ENCODE peak calls at places on chromosomes 16 and 17, in ten cellular contexts. One of them, this sample, is unnamed.

GRCh38 chr17:18257747-18258355 is 687 bp downstream of the FLII start:
- DNase-seq in esophagus squamous epithelium: no peak
- DNase-seq in astrocyte of the cerebellum: no peak
- DNase-seq in transverse colon: peak
- DNase-seq in BJ: no peak
- DNase-seq in OCI-LY7: peak
- DNase-seq in heart left ventricle: peak
- DNase-seq in prostate gland: peak
- DNase-seq in H1: no peak
- DNase-seq in GM12864: no peak
- DNase-seq in this sample: no peak

GRCh38 chr17:27558842-27559505 is 72.0 kb upstream of the LGALS9 start:
- DNase-seq in esophagus squamous epithelium: no peak
- DNase-seq in astrocyte of the cerebellum: no peak
- DNase-seq in transverse colon: peak
- DNase-seq in BJ: no peak
- DNase-seq in OCI-LY7: no peak
- DNase-seq in heart left ventricle: no peak
- DNase-seq in prostate gland: no peak
- DNase-seq in H1: no peak
- DNase-seq in GM12864: no peak
- DNase-seq in this sample: no peak

GRCh38 chr16:66020061-66020460 is 346.4 kb upstream of the CDH5 start:
- DNase-seq in esophagus squamous epithelium: no peak
- DNase-seq in astrocyte of the cerebellum: no peak
- DNase-seq in transverse colon: no peak
- DNase-seq in BJ: no peak
- DNase-seq in OCI-LY7: no peak
- DNase-seq in heart left ventricle: no peak
- DNase-seq in prostate gland: no peak
- DNase-seq in H1: no peak
- DNase-seq in GM12864: no peak
- DNase-seq in this sample: no peak

GRCh38 chr17:33038740-33039139 is 47.1 kb downstream of the SPACA3 start:
- DNase-seq in esophagus squamous epithelium: no peak
- DNase-seq in astrocyte of the cerebellum: peak
- DNase-seq in transverse colon: peak
- DNase-seq in BJ: no peak
- DNase-seq in OCI-LY7: peak
- DNase-seq in heart left ventricle: peak
- DNase-seq in prostate gland: no peak
- DNase-seq in H1: peak
- DNase-seq in GM12864: no peak
- DNase-seq in this sample: no peak

GRCh38 chr17:19650826-19651225 is 2.3 kb downstream of the ALDH3A2 start:
- DNase-seq in esophagus squamous epithelium: no peak
- DNase-seq in astrocyte of the cerebellum: no peak
- DNase-seq in transverse colon: no peak
- DNase-seq in BJ: no peak
- DNase-seq in OCI-LY7: no peak
- DNase-seq in heart left ventricle: no peak
- DNase-seq in prostate gland: no peak
- DNase-seq in H1: no peak
- DNase-seq in GM12864: no peak
- DNase-seq in this sample: no peak

GRCh38 chr16:57619133-57619605 is 9.3 kb upstream of the ADGRG1 start:
- DNase-seq in esophagus squamous epithelium: no peak
- DNase-seq in astrocyte of the cerebellum: no peak
- DNase-seq in transverse colon: no peak
- DNase-seq in BJ: no peak
- DNase-seq in OCI-LY7: no peak
- DNase-seq in heart left ventricle: no peak
- DNase-seq in prostate gland: no peak
- DNase-seq in H1: peak
- DNase-seq in GM12864: no peak
- DNase-seq in this sample: no peak

GRCh38 chr17:82743344-82744219 is 8.2 kb downstream of the FN3K start:
- DNase-seq in esophagus squamous epithelium: no peak
- DNase-seq in astrocyte of the cerebellum: no peak
- DNase-seq in transverse colon: no peak
- DNase-seq in BJ: no peak
- DNase-seq in OCI-LY7: no peak
- DNase-seq in heart left ventricle: no peak
- DNase-seq in prostate gland: no peak
- DNase-seq in H1: no peak
- DNase-seq in GM12864: no peak
- DNase-seq in this sample: no peak

GRCh38 chr16:4053663-4054479 is 62.4 kb downstream of the ADCY9 start:
- DNase-seq in esophagus squamous epithelium: no peak
- DNase-seq in astrocyte of the cerebellum: peak
- DNase-seq in transverse colon: peak
- DNase-seq in BJ: peak
- DNase-seq in OCI-LY7: no peak
- DNase-seq in heart left ventricle: no peak
- DNase-seq in prostate gland: peak
- DNase-seq in H1: no peak
- DNase-seq in GM12864: no peak
- DNase-seq in this sample: peak

GRCh38 chr17:2087597-2088211 is 32.8 kb downstream of the HIC1 start:
- DNase-seq in esophagus squamous epithelium: no peak
- DNase-seq in astrocyte of the cerebellum: no peak
- DNase-seq in transverse colon: peak
- DNase-seq in BJ: no peak
- DNase-seq in OCI-LY7: peak
- DNase-seq in heart left ventricle: peak
- DNase-seq in prostate gland: no peak
- DNase-seq in H1: no peak
- DNase-seq in GM12864: peak
- DNase-seq in this sample: no peak

GRCh38 chr16:84056933-84057332 is 14.3 kb upstream of the SLC38A8 start:
- DNase-seq in esophagus squamous epithelium: no peak
- DNase-seq in astrocyte of the cerebellum: no peak
- DNase-seq in transverse colon: no peak
- DNase-seq in BJ: no peak
- DNase-seq in OCI-LY7: no peak
- DNase-seq in heart left ventricle: peak
- DNase-seq in prostate gland: no peak
- DNase-seq in H1: no peak
- DNase-seq in GM12864: no peak
- DNase-seq in this sample: no peak

GRCh38 chr16:27974896-27975540 is 88.5 kb downstream of the GSG1L start:
- DNase-seq in esophagus squamous epithelium: no peak
- DNase-seq in astrocyte of the cerebellum: no peak
- DNase-seq in transverse colon: no peak
- DNase-seq in BJ: no peak
- DNase-seq in OCI-LY7: no peak
- DNase-seq in heart left ventricle: no peak
- DNase-seq in prostate gland: no peak
- DNase-seq in H1: no peak
- DNase-seq in GM12864: no peak
- DNase-seq in this sample: no peak

GRCh38 chr16:87541004-87541881 is 48.4 kb upstream of the ZCCHC14 start:
- DNase-seq in esophagus squamous epithelium: no peak
- DNase-seq in astrocyte of the cerebellum: peak
- DNase-seq in transverse colon: peak
- DNase-seq in BJ: no peak
- DNase-seq in OCI-LY7: no peak
- DNase-seq in heart left ventricle: peak
- DNase-seq in prostate gland: no peak
- DNase-seq in H1: no peak
- DNase-seq in GM12864: no peak
- DNase-seq in this sample: no peak

GRCh38 chr16:11597268-11597690 is 10.6 kb upstream of the LITAF start:
- DNase-seq in esophagus squamous epithelium: no peak
- DNase-seq in astrocyte of the cerebellum: no peak
- DNase-seq in transverse colon: no peak
- DNase-seq in BJ: peak
- DNase-seq in OCI-LY7: no peak
- DNase-seq in heart left ventricle: no peak
- DNase-seq in prostate gland: no peak
- DNase-seq in H1: no peak
- DNase-seq in GM12864: no peak
- DNase-seq in this sample: no peak

GRCh38 chr16:47965439-47965838 is 190.4 kb downstream of the ABCC12 start:
- DNase-seq in esophagus squamous epithelium: no peak
- DNase-seq in astrocyte of the cerebellum: no peak
- DNase-seq in transverse colon: no peak
- DNase-seq in BJ: no peak
- DNase-seq in OCI-LY7: no peak
- DNase-seq in heart left ventricle: no peak
- DNase-seq in prostate gland: no peak
- DNase-seq in H1: peak
- DNase-seq in GM12864: no peak
- DNase-seq in this sample: no peak

GRCh38 chr17:9628509-9628908 is 16.8 kb upstream of the USP43 start:
- DNase-seq in esophagus squamous epithelium: no peak
- DNase-seq in astrocyte of the cerebellum: no peak
- DNase-seq in transverse colon: peak
- DNase-seq in BJ: no peak
- DNase-seq in OCI-LY7: no peak
- DNase-seq in heart left ventricle: no peak
- DNase-seq in prostate gland: no peak
- DNase-seq in H1: no peak
- DNase-seq in GM12864: no peak
- DNase-seq in this sample: no peak

GRCh38 chr17:9622961-9623360 is 22.4 kb upstream of the USP43 start:
- DNase-seq in esophagus squamous epithelium: no peak
- DNase-seq in astrocyte of the cerebellum: no peak
- DNase-seq in transverse colon: no peak
- DNase-seq in BJ: no peak
- DNase-seq in OCI-LY7: no peak
- DNase-seq in heart left ventricle: no peak
- DNase-seq in prostate gland: no peak
- DNase-seq in H1: no peak
- DNase-seq in GM12864: no peak
- DNase-seq in this sample: no peak
- H3K4me3 ChIP-seq in esophagus squamous epithelium: no peak
- H3K4me3 ChIP-seq in astrocyte of the cerebellum: no peak
- H3K4me3 ChIP-seq in transverse colon: no peak
- H3K4me3 ChIP-seq in BJ: no peak
- H3K4me3 ChIP-seq in OCI-LY7: no peak
- H3K4me3 ChIP-seq in heart left ventricle: no peak
- H3K4me3 ChIP-seq in prostate gland: no peak
- H3K4me3 ChIP-seq in H1: no peak
- H3K4me3 ChIP-seq in GM12864: no peak
- H3K4me3 ChIP-seq in this sample: no peak

DNA sequence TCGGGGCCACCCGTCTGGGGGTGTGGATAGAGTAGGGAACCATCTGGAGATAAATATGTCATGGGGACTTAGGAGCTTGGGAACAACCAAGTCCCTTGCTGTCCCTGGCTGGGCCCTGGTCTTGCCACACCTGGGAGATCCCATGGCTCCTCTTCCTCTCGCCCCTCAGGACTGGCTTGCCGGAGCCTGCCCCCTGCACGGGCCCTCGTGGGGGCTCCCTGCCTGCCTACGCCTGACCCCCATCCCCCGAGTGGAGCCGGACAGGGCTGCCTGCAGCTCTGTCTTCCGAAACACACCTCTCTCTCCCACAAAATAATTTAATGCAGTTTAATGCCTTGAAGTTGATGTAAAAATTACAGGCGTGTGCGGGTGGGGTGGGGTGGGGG is 22.3 kb upstream of the SLC38A10 start:
- DNase-seq in esophagus squamous epithelium: no peak
- DNase-seq in astrocyte of the cerebellum: no peak
- DNase-seq in transverse colon: no peak
- DNase-seq in BJ: no peak
- DNase-seq in OCI-LY7: no peak
- DNase-seq in heart left ventricle: no peak
- DNase-seq in prostate gland: no peak
- DNase-seq in H1: no peak
- DNase-seq in GM12864: no peak
- DNase-seq in this sample: no peak
- TF ChIP-seq CTCF in esophagus squamous epithelium: no peak
- TF ChIP-seq CTCF in astrocyte of the cerebellum: no peak
- TF ChIP-seq CTCF in transverse colon: no peak
- TF ChIP-seq CTCF in BJ: no peak
- TF ChIP-seq CTCF in OCI-LY7: no peak
- TF ChIP-seq CTCF in heart left ventricle: no peak
- TF ChIP-seq CTCF in prostate gland: no peak
- TF ChIP-seq CTCF in H1: no peak
- TF ChIP-seq CTCF in GM12864: no peak
- TF ChIP-seq CTCF in this sample: no peak

GRCh38 chr17:81567191-81567590 is 15.0 kb upstream of the FAAP100 start:
- DNase-seq in esophagus squamous epithelium: no peak
- DNase-seq in astrocyte of the cerebellum: no peak
- DNase-seq in transverse colon: no peak
- DNase-seq in BJ: no peak
- DNase-seq in OCI-LY7: no peak
- DNase-seq in heart left ventricle: no peak
- DNase-seq in prostate gland: no peak
- DNase-seq in H1: no peak
- DNase-seq in GM12864: no peak
- DNase-seq in this sample: no peak
- H3K4me3 ChIP-seq in esophagus squamous epithelium: no peak
- H3K4me3 ChIP-seq in astrocyte of the cerebellum: no peak
- H3K4me3 ChIP-seq in transverse colon: no peak
- H3K4me3 ChIP-seq in BJ: no peak
- H3K4me3 ChIP-seq in OCI-LY7: no peak
- H3K4me3 ChIP-seq in heart left ventricle: no peak
- H3K4me3 ChIP-seq in prostate gland: no peak
- H3K4me3 ChIP-seq in H1: no peak
- H3K4me3 ChIP-seq in GM12864: no peak
- H3K4me3 ChIP-seq in this sample: peak

GRCh38 chr16:75593825-75594820 is 27.9 kb downstream of the GABARAPL2 start:
- DNase-seq in esophagus squamous epithelium: no peak
- DNase-seq in astrocyte of the cerebellum: peak
- DNase-seq in transverse colon: no peak
- DNase-seq in BJ: peak
- DNase-seq in OCI-LY7: peak
- DNase-seq in heart left ventricle: no peak
- DNase-seq in prostate gland: no peak
- DNase-seq in H1: peak
- DNase-seq in GM12864: no peak
- DNase-seq in this sample: peak

GRCh38 chr16:75589301-75589700 is 23.1 kb downstream of the GABARAPL2 start:
- DNase-seq in esophagus squamous epithelium: no peak
- DNase-seq in astrocyte of the cerebellum: no peak
- DNase-seq in transverse colon: no peak
- DNase-seq in BJ: no peak
- DNase-seq in OCI-LY7: no peak
- DNase-seq in heart left ventricle: peak
- DNase-seq in prostate gland: no peak
- DNase-seq in H1: no peak
- DNase-seq in GM12864: no peak
- DNase-seq in this sample: no peak

GRCh38 chr16:75588716-75589115 is 22.5 kb downstream of the GABARAPL2 start:
- DNase-seq in esophagus squamous epithelium: no peak
- DNase-seq in astrocyte of the cerebellum: no peak
- DNase-seq in transverse colon: no peak
- DNase-seq in BJ: no peak
- DNase-seq in OCI-LY7: no peak
- DNase-seq in heart left ventricle: no peak
- DNase-seq in prostate gland: no peak
- DNase-seq in H1: no peak
- DNase-seq in GM12864: no peak
- DNase-seq in this sample: no peak

GRCh38 chr16:75593308-75593707 is 27.1 kb downstream of the GABARAPL2 start:
- DNase-seq in esophagus squamous epithelium: no peak
- DNase-seq in astrocyte of the cerebellum: no peak
- DNase-seq in transverse colon: no peak
- DNase-seq in BJ: no peak
- DNase-seq in OCI-LY7: no peak
- DNase-seq in heart left ventricle: no peak
- DNase-seq in prostate gland: no peak
- DNase-seq in H1: no peak
- DNase-seq in GM12864: no peak
- DNase-seq in this sample: no peak

GRCh38 chr16:75591001-75591852 is 25.0 kb downstream of the GABARAPL2 start:
- DNase-seq in esophagus squamous epithelium: no peak
- DNase-seq in astrocyte of the cerebellum: peak
- DNase-seq in transverse colon: peak
- DNase-seq in BJ: peak
- DNase-seq in OCI-LY7: no peak
- DNase-seq in heart left ventricle: peak
- DNase-seq in prostate gland: peak
- DNase-seq in H1: no peak
- DNase-seq in GM12864: no peak
- DNase-seq in this sample: peak
- TF ChIP-seq CTCF in esophagus squamous epithelium: no peak
- TF ChIP-seq CTCF in astrocyte of the cerebellum: peak
- TF ChIP-seq CTCF in transverse colon: no peak
- TF ChIP-seq CTCF in BJ: peak
- TF ChIP-seq CTCF in OCI-LY7: no peak
- TF ChIP-seq CTCF in heart left ventricle: peak
- TF ChIP-seq CTCF in prostate gland: no peak
- TF ChIP-seq CTCF in H1: no peak
- TF ChIP-seq CTCF in GM12864: no peak
- TF ChIP-seq CTCF in this sample: no peak